ENCODE peak calls at places on chromosomes 1 and 21, in five cellular contexts. K, X, G, A and F are unnamed samples.

GRCh38 chr21:45096216-45096615 is 21.8 kb downstream of the ADARB1 start:
- DNase-seq in K (no peak), X (no peak), G (no peak), A (no peak), F (no peak)

GRCh38 chr1:112395261-112395831 is 668 bp upstream of the CTTNBP2NL start:
- DNase-seq in K (no peak), X (no peak), G (no peak), A (peak; percentile 62), F (no peak)

GRCh38 chr1:203272633-203273205 is 32.6 kb upstream of the BTG2 start:
- DNase-seq in K (no peak), X (no peak), G (no peak), A (no peak), F (no peak)

GRCh38 chr1:31745071-31745897 is 18.9 kb downstream of the ADGRB2 start:
- DNase-seq in K (peak; percentile 80), X (peak; percentile 27), G (no peak), A (no peak), F (no peak)

GRCh38 chr1:16145988-16146887 is 9.6 kb downstream of the EPHA2 start:
- DNase-seq in K (peak; percentile 93), X (peak; percentile 90), G (no peak), A (peak; percentile 96), F (no peak)

GRCh38 chr1:208298593-208299233 is 54.5 kb upstream of the PLXNA2 start:
- DNase-seq in K (no peak), X (no peak), G (no peak), A (no peak), F (no peak)

GRCh38 chr21:46264690-46265144 is 20.7 kb downstream of the MCM3AP start:
- DNase-seq in K (no peak), X (no peak), G (no peak), A (no peak), F (no peak)

GRCh38 chr1:10980094-10980577 is 32.3 kb upstream of the TARDBP start:
- DNase-seq in K (peak; percentile 93), X (peak; percentile 64), G (no peak), A (peak; percentile 82), F (no peak)

GRCh38 chr1:242132446-242132845 is 133.5 kb upstream of the MAP1LC3C start:
- DNase-seq in K (no peak), X (no peak), G (no peak), A (no peak), F (no peak)

GRCh38 chr1:235632538-235633219 is 16.9 kb downstream of the GNG4 start:
- DNase-seq in K (peak; percentile 80), X (no peak), G (no peak), A (peak; percentile 80), F (no peak)

GRCh38 chr1:245475116-245475515 is 320.3 kb downstream of the KIF26B start:
- DNase-seq in K (peak; percentile 92), X (no peak), G (no peak), A (peak; percentile 79), F (no peak)

GRCh38 chr1:43834280-43835140 is 99.1 kb upstream of the ARTN start:
- DNase-seq in K (peak; percentile 89), X (no peak), G (no peak), A (peak; percentile 97), F (no peak)

GRCh38 chr1:37238376-37239224 is 204.3 kb upstream of the GRIK3 start:
- DNase-seq in K (no peak), X (no peak), G (no peak), A (no peak), F (no peak)

GRCh38 chr21:41000838-41001237 is 153.9 kb upstream of the DSCAM start:
- DNase-seq in K (no peak), X (no peak), G (no peak), A (no peak), F (no peak)

GRCh38 chr1:149844096-149844495 is 55.3 kb upstream of the BOLA1 start:
- DNase-seq in K (peak; percentile 86), X (peak; percentile 43), G (no peak), A (peak; percentile 75), F (no peak)

GRCh38 chr1:212062832-212063438 is 27.4 kb downstream of the DTL start:
- DNase-seq in K (peak; percentile 78), X (peak; percentile 47), G (peak; percentile 22), A (peak; percentile 43), F (peak; percentile 32)

GRCh38 chr1:238628130-238628529 is 737.4 kb upstream of the ZP4 start:
- DNase-seq in K (no peak), X (no peak), G (no peak), A (peak; percentile 25), F (no peak)

GRCh38 chr1:208088319-208088718 is 155.9 kb downstream of the PLXNA2 start:
- DNase-seq in K (peak; percentile 17), X (no peak), G (no peak), A (peak; percentile 20), F (no peak)

GRCh38 chr1:15690317-15690716 is 6.2 kb downstream of the PLEKHM2 start:
- DNase-seq in K (no peak), X (no peak), G (no peak), A (no peak), F (no peak)

GRCh38 chr21:28332796-28333195 is 659.9 kb downstream of the LTN1 start:
- DNase-seq in K (no peak), X (no peak), G (no peak), A (no peak), F (no peak)

GRCh38 chr1:234326493-234327366 is 46.5 kb upstream of the COA6 start:
- DNase-seq in K (peak; percentile 76), X (peak; percentile 24), G (peak; percentile 19), A (peak; percentile 33), F (no peak)

GRCh38 chr1:2330511-2331199 is 60.7 kb downstream of the MORN1 start:
- DNase-seq in K (peak; percentile 96), X (peak; percentile 69), G (no peak), A (peak; percentile 89), F (peak; percentile 17)

GRCh38 chr1:97560714-97561113 is 360.1 kb downstream of the DPYD start:
- DNase-seq in K (no peak), X (no peak), G (no peak), A (no peak), F (no peak)

GRCh38 chr1:36843027-36843426 is 191.3 kb downstream of the GRIK3 start:
- DNase-seq in K (no peak), X (no peak), G (no peak), A (no peak), F (no peak)

GRCh38 chr1:183416850-183417690 is 1.1 kb downstream of the NMNAT2 start:
- DNase-seq in K (peak; percentile 74), X (no peak), G (no peak), A (peak; percentile 58), F (no peak)

GRCh38 chr1:113325039-113325438 is 65.3 kb upstream of the MAGI3 start:
- DNase-seq in K (peak; percentile 49), X (peak; percentile 9), G (peak; percentile 56), A (peak; percentile 44), F (no peak)

GRCh38 chr1:24963099-24963872 is 33.2 kb upstream of the RUNX3 start:
- DNase-seq in K (no peak), X (no peak), G (no peak), A (no peak), F (no peak)

GRCh38 chr1:218424528-218424927 is 79.4 kb downstream of the TGFB2 start:
- DNase-seq in K (peak; percentile 31), X (no peak), G (no peak), A (peak; percentile 73), F (no peak)

GRCh38 chr1:244419004-244419403 is 32.7 kb downstream of the ADSS2 start:
- DNase-seq in K (no peak), X (no peak), G (no peak), A (peak; percentile 14), F (no peak)
- H3K36me3 ChIP-seq in K (peaks cover 71% of the 10 kb centered on the region), X (peaks cover 11% of the 10 kb centered on the region), G (peaks cover 31% of the 10 kb centered on the region), A (peaks cover 18% of the 10 kb centered on the region), F (peaks cover 12% of the 10 kb centered on the region)

GRCh38 chr1:184792450-184792969 is 37.9 kb upstream of the EDEM3 start:
- DNase-seq in K (peak; percentile 99), X (peak; percentile 75), G (peak; percentile 75), A (peak; percentile 99), F (peak; percentile 63)

GRCh38 chr1:184790642-184791041 is 36.0 kb upstream of the EDEM3 start:
- DNase-seq in K (peak; percentile 38), X (no peak), G (no peak), A (no peak), F (no peak)

GRCh38 chr1:184789899-184790298 is 35.2 kb upstream of the EDEM3 start:
- DNase-seq in K (peak; percentile 40), X (no peak), G (no peak), A (no peak), F (no peak)

GRCh38 chr1:184791199-184791935 is 36.7 kb upstream of the EDEM3 start:
- DNase-seq in K (peak; percentile 81), X (no peak), G (no peak), A (peak; percentile 69), F (no peak)

DNA sequence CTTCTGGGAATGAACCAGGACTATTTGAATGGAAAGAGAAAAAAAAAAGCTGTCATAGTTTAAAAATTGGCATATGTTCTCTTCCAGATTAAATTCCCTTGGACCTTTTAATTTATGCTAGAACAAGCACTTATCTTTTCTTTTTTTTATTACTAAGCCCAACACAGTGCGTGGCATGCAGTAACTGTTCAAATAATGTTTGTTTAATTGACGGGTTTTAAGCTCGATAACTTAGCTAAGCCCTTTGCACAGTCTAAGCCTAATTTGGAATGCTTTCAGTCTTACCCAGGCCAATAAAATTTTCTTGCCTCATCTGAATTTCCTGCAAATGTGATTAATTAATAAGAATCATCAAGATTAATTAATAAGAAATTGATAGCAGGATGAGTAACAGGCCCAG is 39.3 kb upstream of the EDEM3 start:
- DNase-seq in K (no peak), X (no peak), G (no peak), A (no peak), F (no peak)
- TF ChIP-seq EZH2 in K (no peak), X (no peak), G (no peak), A (no peak), F (no peak)

GRCh38 chr1:205619376-205619775 is 12.4 kb downstream of the ELK4 start:
- DNase-seq in K (no peak), X (no peak), G (no peak), A (no peak), F (no peak)

GRCh38 chr1:205626216-205626615 is 5.6 kb downstream of the ELK4 start:
- DNase-seq in K (no peak), X (no peak), G (no peak), A (no peak), F (no peak)

GRCh38 chr1:205616563-205617293 is 15.1 kb downstream of the ELK4 start:
- DNase-seq in K (no peak), X (peak; percentile 59), G (no peak), A (no peak), F (no peak)

GRCh38 chr1:205615789-205616188 is 16.0 kb downstream of the ELK4 start:
- DNase-seq in K (no peak), X (no peak), G (no peak), A (no peak), F (no peak)

GRCh38 chr1:205620269-205620668 is 11.5 kb downstream of the ELK4 start:
- DNase-seq in K (no peak), X (no peak), G (no peak), A (no peak), F (no peak)
- H3K36me3 ChIP-seq in K (peaks cover 46% of the 10 kb centered on the region), X (peaks cover 17% of the 10 kb centered on the region), G (peaks cover 20% of the 10 kb centered on the region), A (peaks cover 3% of the 10 kb centered on the region), F (peaks cover 6% of the 10 kb centered on the region)

GRCh38 chr1:63320024-63320799 is 2.2 kb upstream of the FOXD3 start:
- DNase-seq in K (peak; percentile 32), X (no peak), G (no peak), A (no peak), F (no peak)
- TF ChIP-seq EZH2 in K (peak; percentile 41), X (peak; percentile 37), G (no peak), A (peak; percentile 53), F (peak; percentile 29)

GRCh38 chr1:21876267-21876666 is 60.8 kb downstream of the HSPG2 start:
- DNase-seq in K (no peak), X (no peak), G (no peak), A (no peak), F (no peak)
- H3K36me3 ChIP-seq in K (peaks cover 84% of the 10 kb centered on the region), X (peaks cover 34% of the 10 kb centered on the region), G (no peaks in the 10 kb centered on the region), A (peaks cover 59% of the 10 kb centered on the region), F (peaks cover 70% of the 10 kb centered on the region)